ENCODE peak calls at places on chromosomes 12 and 14, in five cellular contexts. G is mammary epithelial cell, Q is T-helper 9 cell, U is LoVo, D is iPS-NIHi11. L is an unnamed sample.

GRCh38 chr12:110015132-110015531 is 15.9 kb downstream of the ANKRD13A start:
- DNase-seq in Q (no peak), G (no peak), U (no peak), D (no peak), L (no peak)

GRCh38 chr14:105492966-105493871 is 2.2 kb downstream of the TEDC1 start:
- DNase-seq in Q (no peak), D (no peak), G (no peak), U (no peak), L (no peak)

GRCh38 chr12:27549231-27549800 is 25.3 kb downstream of the PPFIBP1 start:
- DNase-seq in G (peak), Q (no peak), U (peak), D (no peak), L (no peak)

GRCh38 chr12:63889236-63889635 is 44.7 kb downstream of the SRGAP1 start:
- DNase-seq in G (peak), U (no peak), D (no peak), Q (no peak), L (no peak)

GRCh38 chr12:92059976-92060375 is 85.7 kb downstream of the BTG1 start:
- DNase-seq in G (peak), Q (no peak), D (no peak), U (no peak), L (no peak)

GRCh38 chr14:36315159-36315853 is 5.1 kb downstream of the MBIP start:
- DNase-seq in D (no peak), U (no peak), Q (no peak), G (peak), L (no peak)

GRCh38 chr12:111174283-111175108 is 194.4 kb downstream of the PHETA1 start:
- DNase-seq in U (peak), Q (no peak), G (no peak), D (peak), L (no peak)

GRCh38 chr12:49338830-49339463 is 2.0 kb upstream of the C1QL4 start:
- DNase-seq in G (no peak), U (no peak), D (no peak), Q (no peak), L (no peak)

GRCh38 chr14:65446159-65446558 is 33.6 kb downstream of the FUT8 start:
- DNase-seq in D (no peak), U (no peak), Q (no peak), G (peak), L (no peak)

GRCh38 chr12:106309671-106310313 is 7.3 kb downstream of the TCP11L2 start:
- DNase-seq in U (no peak), Q (no peak), G (peak), D (no peak), L (no peak)